ENCODE peak calls at places on chromosomes 16 and 17, in eight cellular contexts. One of them, this sample, is unnamed.

GRCh38 chr16:77063617-77064016 is 127.4 kb upstream of the MON1B start:
- DNase-seq in HFF-Myc: no peak
- DNase-seq in activated naive CD4-positive, alpha-beta T cell treated with anti-CD3 and anti-CD28 coated beads, Interleukin-2, amount 50 U/mL, for 72 hours: no peak
- DNase-seq in ecto neural progenitor cell: no peak
- DNase-seq in C1 segment of cervical spinal cord: no peak
- DNase-seq in testis: no peak
- DNase-seq in stimulated activated CD8-positive, alpha-beta memory T cell treated with anti-CD3 and anti-CD28 coated beads, Interleukin-15, amount 100 ng/mL, for 1 hour: no peak
- DNase-seq in HCEC 1CT: no peak
- DNase-seq in this sample: no peak

GRCh38 chr17:81383504-81384421 is 11.5 kb upstream of the BAHCC1 start:
- DNase-seq in ecto neural progenitor cell: peak; percentile 49
- DNase-seq in C1 segment of cervical spinal cord: no peak
- DNase-seq in HFF-Myc: no peak
- DNase-seq in testis: no peak
- DNase-seq in activated naive CD4-positive, alpha-beta T cell treated with anti-CD3 and anti-CD28 coated beads, Interleukin-2, amount 50 U/mL, for 72 hours: no peak
- DNase-seq in stimulated activated CD8-positive, alpha-beta memory T cell treated with anti-CD3 and anti-CD28 coated beads, Interleukin-15, amount 100 ng/mL, for 1 hour: no peak
- DNase-seq in HCEC 1CT: no peak
- DNase-seq in this sample: no peak

GRCh38 chr16:86306046-86306644 is 204.2 kb upstream of the FOXF1 start:
- DNase-seq in stimulated activated CD8-positive, alpha-beta memory T cell treated with anti-CD3 and anti-CD28 coated beads, Interleukin-15, amount 100 ng/mL, for 1 hour: no peak
- DNase-seq in HCEC 1CT: peak; percentile 65
- DNase-seq in ecto neural progenitor cell: no peak
- DNase-seq in C1 segment of cervical spinal cord: no peak
- DNase-seq in testis: no peak
- DNase-seq in activated naive CD4-positive, alpha-beta T cell treated with anti-CD3 and anti-CD28 coated beads, Interleukin-2, amount 50 U/mL, for 72 hours: no peak
- DNase-seq in HFF-Myc: peak; percentile 45
- DNase-seq in this sample: no peak

GRCh38 chr17:58447039-58447975 is 30.0 kb upstream of the RNF43 start:
- DNase-seq in ecto neural progenitor cell: peak; percentile 84
- DNase-seq in HFF-Myc: peak; percentile 65
- DNase-seq in C1 segment of cervical spinal cord: no peak
- DNase-seq in HCEC 1CT: peak; percentile 71
- DNase-seq in activated naive CD4-positive, alpha-beta T cell treated with anti-CD3 and anti-CD28 coated beads, Interleukin-2, amount 50 U/mL, for 72 hours: peak; percentile 69
- DNase-seq in testis: peak; percentile 86
- DNase-seq in stimulated activated CD8-positive, alpha-beta memory T cell treated with anti-CD3 and anti-CD28 coated beads, Interleukin-15, amount 100 ng/mL, for 1 hour: peak; percentile 10
- DNase-seq in this sample: peak; percentile 40

GRCh38 chr17:79620207-79621038 is 9.6 kb upstream of the RBFOX3 start:
- DNase-seq in ecto neural progenitor cell: peak; percentile 43
- DNase-seq in testis: peak; percentile 13
- DNase-seq in stimulated activated CD8-positive, alpha-beta memory T cell treated with anti-CD3 and anti-CD28 coated beads, Interleukin-15, amount 100 ng/mL, for 1 hour: no peak
- DNase-seq in C1 segment of cervical spinal cord: no peak
- DNase-seq in HCEC 1CT: no peak
- DNase-seq in activated naive CD4-positive, alpha-beta T cell treated with anti-CD3 and anti-CD28 coated beads, Interleukin-2, amount 50 U/mL, for 72 hours: no peak
- DNase-seq in HFF-Myc: no peak
- DNase-seq in this sample: no peak

GRCh38 chr17:40349477-40350409 is 14.8 kb downstream of the GJD3 start:
- DNase-seq in HCEC 1CT: no peak
- DNase-seq in testis: no peak
- DNase-seq in activated naive CD4-positive, alpha-beta T cell treated with anti-CD3 and anti-CD28 coated beads, Interleukin-2, amount 50 U/mL, for 72 hours: no peak
- DNase-seq in ecto neural progenitor cell: no peak
- DNase-seq in C1 segment of cervical spinal cord: no peak
- DNase-seq in stimulated activated CD8-positive, alpha-beta memory T cell treated with anti-CD3 and anti-CD28 coated beads, Interleukin-15, amount 100 ng/mL, for 1 hour: no peak
- DNase-seq in HFF-Myc: no peak
- DNase-seq in this sample: no peak

GRCh38 chr17:41837761-41838538 is at the start of gene KLHL10:
- DNase-seq in HFF-Myc: no peak
- DNase-seq in ecto neural progenitor cell: no peak
- DNase-seq in stimulated activated CD8-positive, alpha-beta memory T cell treated with anti-CD3 and anti-CD28 coated beads, Interleukin-15, amount 100 ng/mL, for 1 hour: no peak
- DNase-seq in testis: no peak
- DNase-seq in HCEC 1CT: no peak
- DNase-seq in C1 segment of cervical spinal cord: no peak
- DNase-seq in activated naive CD4-positive, alpha-beta T cell treated with anti-CD3 and anti-CD28 coated beads, Interleukin-2, amount 50 U/mL, for 72 hours: no peak
- DNase-seq in this sample: no peak

GRCh38 chr16:21159281-21159951 is 942 bp downstream of the LDAF1 start:
- DNase-seq in activated naive CD4-positive, alpha-beta T cell treated with anti-CD3 and anti-CD28 coated beads, Interleukin-2, amount 50 U/mL, for 72 hours: peak; percentile 23
- DNase-seq in C1 segment of cervical spinal cord: no peak
- DNase-seq in ecto neural progenitor cell: peak; percentile 60
- DNase-seq in HCEC 1CT: no peak
- DNase-seq in HFF-Myc: no peak
- DNase-seq in testis: peak; percentile 61
- DNase-seq in stimulated activated CD8-positive, alpha-beta memory T cell treated with anti-CD3 and anti-CD28 coated beads, Interleukin-15, amount 100 ng/mL, for 1 hour: no peak
- DNase-seq in this sample: no peak

GRCh38 chr17:27523712-27524111 is 67.5 kb downstream of the KSR1 start:
- DNase-seq in ecto neural progenitor cell: no peak
- DNase-seq in testis: no peak
- DNase-seq in HFF-Myc: no peak
- DNase-seq in stimulated activated CD8-positive, alpha-beta memory T cell treated with anti-CD3 and anti-CD28 coated beads, Interleukin-15, amount 100 ng/mL, for 1 hour: no peak
- DNase-seq in C1 segment of cervical spinal cord: no peak
- DNase-seq in activated naive CD4-positive, alpha-beta T cell treated with anti-CD3 and anti-CD28 coated beads, Interleukin-2, amount 50 U/mL, for 72 hours: no peak
- DNase-seq in HCEC 1CT: no peak
- DNase-seq in this sample: no peak

GRCh38 chr16:50154369-50154947 is 1.4 kb downstream of the TENT4B start:
- DNase-seq in testis: no peak
- DNase-seq in activated naive CD4-positive, alpha-beta T cell treated with anti-CD3 and anti-CD28 coated beads, Interleukin-2, amount 50 U/mL, for 72 hours: no peak
- DNase-seq in stimulated activated CD8-positive, alpha-beta memory T cell treated with anti-CD3 and anti-CD28 coated beads, Interleukin-15, amount 100 ng/mL, for 1 hour: no peak
- DNase-seq in ecto neural progenitor cell: no peak
- DNase-seq in C1 segment of cervical spinal cord: no peak
- DNase-seq in HCEC 1CT: no peak
- DNase-seq in HFF-Myc: no peak
- DNase-seq in this sample: no peak

GRCh38 chr16:61780161-61780560 is 256.1 kb downstream of the CDH8 start:
- DNase-seq in ecto neural progenitor cell: no peak
- DNase-seq in stimulated activated CD8-positive, alpha-beta memory T cell treated with anti-CD3 and anti-CD28 coated beads, Interleukin-15, amount 100 ng/mL, for 1 hour: no peak
- DNase-seq in HFF-Myc: no peak
- DNase-seq in C1 segment of cervical spinal cord: no peak
- DNase-seq in activated naive CD4-positive, alpha-beta T cell treated with anti-CD3 and anti-CD28 coated beads, Interleukin-2, amount 50 U/mL, for 72 hours: no peak
- DNase-seq in testis: no peak
- DNase-seq in HCEC 1CT: no peak
- DNase-seq in this sample: no peak